ENCODE peak calls at places on chromosomes 6 and 20, in ten cellular contexts. M, S, V, E, D, C, F, Q, I and Z are unnamed samples.

GRCh38 chr6:116564921-116565872 is 6.1 kb upstream of the RWDD1 start:
- DNase-seq in M (no peak), S (no peak), I (no peak), Q (no peak), C (peak; percentile 53), D (no peak), E (no peak), V (no peak), F (peak; percentile 32), Z (no peak)

GRCh38 chr6:5851261-5851757 is 155.4 kb downstream of the NRN1 start:
- DNase-seq in V (no peak), C (peak; percentile 60), I (peak; percentile 60), D (peak; percentile 13), M (peak; percentile 57), S (no peak), E (no peak), Q (no peak), F (no peak), Z (no peak)

GRCh38 chr6:39206250-39206721 is 23.0 kb downstream of the KCNK5 start:
- DNase-seq in C (no peak), F (no peak), Q (no peak), I (no peak), D (no peak), M (no peak), V (no peak), E (no peak), S (no peak), Z (no peak)

GRCh38 chr6:149450679-149451360 is 34.0 kb downstream of the ZC3H12D start:
- DNase-seq in E (no peak), I (no peak), D (no peak), F (peak; percentile 45), C (peak; percentile 69), M (no peak), V (no peak), Q (peak; percentile 35), S (no peak), Z (no peak)

GRCh38 chr6:11779308-11780096 is 899 bp upstream of the ADTRP start:
- DNase-seq in M (no peak), C (peak; percentile 66), V (no peak), I (no peak), E (peak; percentile 22), D (no peak), S (no peak), Q (no peak), F (no peak), Z (peak; percentile 8)

GRCh38 chr6:78561015-78561414 is 306.3 kb upstream of the IRAK1BP1 start:
- DNase-seq in E (no peak), M (no peak), F (no peak), I (no peak), C (no peak), D (no peak), S (no peak), Q (no peak), V (peak; percentile 33), Z (no peak)

GRCh38 chr6:161010418-161010817 is 18.8 kb downstream of the MAP3K4 start:
- DNase-seq in F (no peak), M (no peak), I (no peak), V (peak; percentile 89), Q (no peak), S (no peak), E (no peak), C (no peak), D (no peak), Z (no peak)

GRCh38 chr6:42316981-42317380 is 99.3 kb upstream of the MRPS10 start:
- DNase-seq in E (no peak), Q (no peak), V (no peak), S (no peak), D (no peak), C (no peak), M (no peak), I (no peak), F (no peak), Z (no peak)

GRCh38 chr20:10312111-10312510 is 93.5 kb downstream of the SNAP25 start:
- DNase-seq in S (no peak), E (no peak), F (no peak), I (no peak), C (no peak), M (no peak), V (peak; percentile 42), D (no peak), Q (no peak), Z (no peak)

GRCh38 chr20:10313215-10313614 is 94.6 kb downstream of the SNAP25 start:
- DNase-seq in M (no peak), V (no peak), E (no peak), I (no peak), F (no peak), D (no peak), S (no peak), C (no peak), Q (no peak), Z (no peak)

GRCh38 chr20:10313701-10314100 is 95.1 kb downstream of the SNAP25 start:
- DNase-seq in I (no peak), S (no peak), E (no peak), Q (no peak), F (no peak), M (no peak), D (no peak), C (no peak), V (peak; percentile 20), Z (no peak)

GRCh38 chr20:10315138-10315537 is 96.5 kb downstream of the SNAP25 start:
- DNase-seq in Q (no peak), C (no peak), F (no peak), D (no peak), I (no peak), E (no peak), V (no peak), S (no peak), M (no peak), Z (no peak)

DNA sequence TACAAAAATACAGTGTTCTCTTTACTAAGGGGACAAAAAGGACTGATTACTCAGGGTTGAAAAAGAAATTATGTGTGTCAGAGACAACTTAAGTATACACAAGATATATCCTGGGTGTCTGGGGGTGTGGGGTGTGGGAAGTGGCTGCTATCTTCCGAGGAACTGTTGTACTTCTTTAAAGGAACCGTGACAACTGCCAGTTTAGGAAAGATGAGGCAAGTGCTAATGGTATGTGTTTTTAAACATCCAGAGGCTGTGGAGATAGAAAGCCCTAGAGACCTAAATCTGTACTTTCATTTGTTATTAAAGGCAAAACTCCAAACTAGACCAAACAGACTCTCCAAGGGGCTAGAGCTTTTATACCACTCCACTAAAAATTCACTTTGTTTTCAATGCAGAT is 95.6 kb downstream of the SNAP25 start:
- DNase-seq in S (no peak), C (no peak), E (no peak), Q (no peak), V (peak; percentile 79), D (no peak), M (no peak), I (no peak), F (no peak), Z (no peak)
- H3K27ac ChIP-seq in S (no peak overlapping the region), C (peak overlapping the region; percentile 57), E (peak overlapping the region; percentile 62), Q (no peak overlapping the region), V (peak overlapping the region; percentile 79), D (peak overlapping the region; percentile 50), M (no peak overlapping the region), I (no peak overlapping the region), F (no peak overlapping the region), Z (no peak overlapping the region)

GRCh38 chr6:32047855-32048766 is 9.9 kb downstream of the CYP21A2 start:
- DNase-seq in C (peak; percentile 80), V (peak; percentile 30), M (peak; percentile 59), F (peak; percentile 83), D (peak; percentile 34), I (peak; percentile 22), E (no peak), Q (peak; percentile 82), S (peak; percentile 54), Z (peak; percentile 18)
- H3K27ac ChIP-seq in C (no peak overlapping the region), V (no peak overlapping the region), M (no peak overlapping the region), F (peak overlapping the region; percentile 73), D (no peak overlapping the region), I (no peak overlapping the region), E (peak overlapping the region; percentile 69), Q (peak overlapping the region; percentile 75), S (no peak overlapping the region), Z (no peak overlapping the region)

GRCh38 chr6:19465240-19465639 is 371.9 kb upstream of the ID4 start:
- DNase-seq in C (no peak), Q (no peak), M (no peak), S (no peak), E (no peak), V (no peak), I (no peak), F (no peak), D (no peak), Z (no peak)

GRCh38 chr6:19470333-19470732 is 366.8 kb upstream of the ID4 start:
- DNase-seq in S (no peak), D (no peak), V (no peak), M (no peak), C (no peak), I (no peak), Q (no peak), F (no peak), E (no peak), Z (no peak)

GRCh38 chr6:19463250-19463649 is 373.9 kb upstream of the ID4 start:
- DNase-seq in F (no peak), D (no peak), I (no peak), E (no peak), V (no peak), Q (no peak), C (no peak), M (no peak), S (no peak), Z (no peak)

GRCh38 chr6:19463925-19464324 is 373.2 kb upstream of the ID4 start:
- DNase-seq in V (no peak), I (no peak), F (no peak), S (no peak), M (no peak), Q (no peak), D (no peak), E (no peak), C (no peak), Z (no peak)

GRCh38 chr6:19465760-19466159 is 371.4 kb upstream of the ID4 start:
- DNase-seq in V (peak; percentile 31), M (no peak), C (no peak), S (no peak), D (peak; percentile 3), F (no peak), Q (no peak), I (no peak), E (no peak), Z (no peak)
- H3K27ac ChIP-seq in V (no peak overlapping the region), M (no peak overlapping the region), C (no peak overlapping the region), S (no peak overlapping the region), D (peak overlapping the region; percentile 58), F (no peak overlapping the region), Q (peak overlapping the region; percentile 0), I (no peak overlapping the region), E (no peak overlapping the region), Z (no peak overlapping the region)

GRCh38 chr6:130781557-130781956 is 45.6 kb upstream of the SMLR1 start:
- DNase-seq in M (no peak), E (no peak), D (no peak), V (no peak), C (no peak), F (no peak), I (no peak), S (no peak), Q (no peak), Z (no peak)

GRCh38 chr6:130778946-130779657 is 48.1 kb upstream of the SMLR1 start:
- DNase-seq in D (no peak), V (peak; percentile 79), I (no peak), M (no peak), Q (no peak), C (no peak), F (no peak), S (no peak), E (no peak), Z (no peak)

GRCh38 chr6:130779658-130780033 is 47.6 kb upstream of the SMLR1 start:
- DNase-seq in C (no peak), V (no peak), S (no peak), E (no peak), F (no peak), M (no peak), Q (no peak), I (no peak), D (no peak), Z (no peak)

GRCh38 chr6:130783416-130784107 is 43.6 kb upstream of the SMLR1 start:
- DNase-seq in D (no peak), V (no peak), C (no peak), M (no peak), E (no peak), F (no peak), Q (no peak), S (no peak), I (no peak), Z (no peak)

DNA sequence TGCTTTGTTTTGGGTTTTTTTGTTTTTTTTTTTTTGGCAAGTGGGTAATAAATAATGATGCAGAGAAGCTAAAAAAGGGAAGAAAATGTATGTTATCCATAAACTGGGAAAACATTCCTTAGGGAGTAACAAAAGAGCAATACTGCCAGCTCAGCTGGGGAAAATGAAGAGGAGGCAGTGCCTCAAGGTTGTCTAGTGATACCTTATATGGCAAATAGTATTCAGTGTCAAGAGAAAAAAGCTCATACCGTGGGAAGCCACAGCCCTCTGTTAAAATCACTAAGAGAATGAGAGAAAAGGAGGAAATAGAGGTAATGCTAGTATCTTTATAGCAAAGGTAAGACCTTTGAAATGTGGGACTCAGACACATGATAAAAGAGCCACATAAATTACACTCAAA is 47.1 kb upstream of the SMLR1 start:
- DNase-seq in I (no peak), M (no peak), C (no peak), E (no peak), V (no peak), S (no peak), Q (no peak), D (no peak), F (no peak), Z (no peak)
- H3K27ac ChIP-seq in I (no peak overlapping the region), M (no peak overlapping the region), C (no peak overlapping the region), E (no peak overlapping the region), V (no peak overlapping the region), S (no peak overlapping the region), Q (no peak overlapping the region), D (no peak overlapping the region), F (no peak overlapping the region), Z (no peak overlapping the region)